ENCODE peak calls at places on chromosome 5, in seven cellular contexts. S, C, T, Q, L, W and A are unnamed samples.

GRCh38 chr5:165188555-165189260 is 1683.3 kb downstream of the MAT2B start:
- DNase-seq in L (no peak), S (no peak), Q (no peak), W (no peak), T (no peak), C (no peak), A (no peak)

GRCh38 chr5:71533614-71534013 is 53.5 kb upstream of the MCCC2 start:
- DNase-seq in W (peak; percentile 40), C (no peak), T (peak; percentile 73), Q (peak; percentile 69), S (peak; percentile 15), L (no peak), A (peak; percentile 1)

GRCh38 chr5:112293587-112293986 is 125.5 kb downstream of the EPB41L4A start:
- DNase-seq in S (no peak), Q (no peak), W (no peak), L (no peak), T (no peak), C (no peak), A (no peak)

GRCh38 chr5:178548751-178549150 is 41.4 kb downstream of the COL23A1 start:
- DNase-seq in W (peak; percentile 6), L (no peak), C (no peak), Q (no peak), S (no peak), T (peak; percentile 40), A (peak; percentile 21)

GRCh38 chr5:104569621-104570020 is 1007.0 kb upstream of the NUDT12 start:
- DNase-seq in Q (no peak), C (no peak), L (no peak), W (no peak), T (no peak), S (no peak), A (no peak)

GRCh38 chr5:149651686-149652085 is 70.4 kb downstream of the ARHGEF37 start:
- DNase-seq in T (no peak), S (no peak), L (no peak), Q (no peak), W (no peak), C (no peak), A (no peak)

GRCh38 chr5:170342153-170342552 is 44.6 kb upstream of the LCP2 start:
- DNase-seq in Q (no peak), C (no peak), L (no peak), W (no peak), S (no peak), T (no peak), A (no peak)

GRCh38 chr5:17224858-17225436 is 7.5 kb downstream of the BASP1 start:
- DNase-seq in Q (peak; percentile 58), W (peak; percentile 20), T (peak; percentile 84), C (no peak), S (no peak), L (no peak), A (no peak)

GRCh38 chr5:163964650-163965049 is 459.2 kb downstream of the MAT2B start:
- DNase-seq in S (no peak), C (no peak), L (no peak), T (peak; percentile 5), W (peak; percentile 11), Q (peak; percentile 57), A (no peak)

GRCh38 chr5:59126665-59127354 is 543.9 kb downstream of the RAB3C start:
- DNase-seq in Q (peak; percentile 74), T (peak; percentile 55), C (no peak), L (no peak), S (no peak), W (peak; percentile 58), A (no peak)

GRCh38 chr5:150142800-150143724 is 12.6 kb downstream of the PDGFRB start:
- DNase-seq in L (no peak), T (peak; percentile 97), W (peak; percentile 95), S (peak; percentile 33), Q (peak; percentile 95), C (no peak), A (peak; percentile 85)

GRCh38 chr5:62139741-62140140 is 166.3 kb upstream of the KIF2A start:
- DNase-seq in T (no peak), Q (no peak), S (no peak), C (no peak), L (no peak), W (no peak), A (no peak)

GRCh38 chr5:62143268-62144229 is 162.5 kb upstream of the KIF2A start:
- DNase-seq in L (peak; percentile 3), Q (peak; percentile 64), S (peak; percentile 16), W (peak; percentile 49), T (peak; percentile 56), C (no peak), A (no peak)

GRCh38 chr5:62142351-62142750 is 163.7 kb upstream of the KIF2A start:
- DNase-seq in W (no peak), Q (no peak), S (no peak), L (no peak), C (no peak), T (no peak), A (no peak)

GRCh38 chr5:62149894-62150293 is 156.1 kb upstream of the KIF2A start:
- DNase-seq in W (no peak), Q (peak; percentile 16), C (no peak), L (no peak), T (no peak), S (no peak), A (no peak)

GRCh38 chr5:62144395-62145022 is 161.5 kb upstream of the KIF2A start:
- DNase-seq in L (no peak), C (peak; percentile 70), T (peak; percentile 7), S (no peak), Q (no peak), W (no peak), A (no peak)
- TF ChIP-seq CTCF in L (no peak), C (no peak), T (no peak), S (no peak), Q (no peak), W (no peak), A (no peak)

DNA sequence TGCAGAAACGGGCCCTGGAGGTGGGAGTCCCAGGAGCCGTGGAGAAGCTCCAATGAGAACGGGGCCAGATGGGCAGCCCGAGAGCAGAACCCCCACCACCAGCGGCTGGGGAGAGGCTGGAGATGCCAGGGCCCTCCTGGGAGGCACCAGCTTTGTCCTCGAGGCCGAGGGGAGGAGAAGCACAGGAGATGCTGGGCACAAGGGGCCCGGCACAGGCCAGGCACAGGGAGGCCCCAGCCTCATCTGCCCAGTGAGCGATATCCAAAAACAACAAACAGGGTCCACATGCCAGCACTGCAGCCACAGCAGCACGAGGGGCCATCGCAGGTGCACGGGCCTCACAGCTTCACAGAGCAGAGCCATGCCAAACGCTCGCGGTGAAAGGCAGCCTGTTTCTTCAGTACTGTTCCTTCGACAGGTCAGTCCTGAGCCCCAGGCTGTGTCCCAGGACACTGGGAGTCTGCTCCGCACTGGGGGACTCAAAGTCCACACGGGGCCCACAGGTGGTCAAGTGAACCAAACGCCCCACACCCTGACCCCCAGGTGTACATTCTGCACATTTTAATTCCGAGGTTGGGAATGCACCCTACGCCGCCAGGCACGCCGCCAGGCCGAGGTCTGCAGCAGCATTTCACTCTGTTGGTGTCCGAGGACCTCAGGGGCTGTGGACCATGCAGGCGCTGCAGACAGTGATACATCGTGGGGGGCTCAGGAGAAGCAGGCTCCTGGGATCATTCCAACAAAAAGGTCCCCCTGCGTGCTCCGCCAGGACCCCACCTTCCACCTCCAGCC is 9.5 kb downstream of the LPCAT1 start:
- DNase-seq in W (no peak), T (no peak), C (peak; percentile 22), S (no peak), Q (no peak), L (peak; percentile 0), A (no peak)
- H3K4me3 ChIP-seq in W (no peak overlapping the region), T (no peak overlapping the region), C (no peak overlapping the region), S (no peak overlapping the region), Q (no peak overlapping the region), L (no peak overlapping the region), A (no peak overlapping the region)

DNA sequence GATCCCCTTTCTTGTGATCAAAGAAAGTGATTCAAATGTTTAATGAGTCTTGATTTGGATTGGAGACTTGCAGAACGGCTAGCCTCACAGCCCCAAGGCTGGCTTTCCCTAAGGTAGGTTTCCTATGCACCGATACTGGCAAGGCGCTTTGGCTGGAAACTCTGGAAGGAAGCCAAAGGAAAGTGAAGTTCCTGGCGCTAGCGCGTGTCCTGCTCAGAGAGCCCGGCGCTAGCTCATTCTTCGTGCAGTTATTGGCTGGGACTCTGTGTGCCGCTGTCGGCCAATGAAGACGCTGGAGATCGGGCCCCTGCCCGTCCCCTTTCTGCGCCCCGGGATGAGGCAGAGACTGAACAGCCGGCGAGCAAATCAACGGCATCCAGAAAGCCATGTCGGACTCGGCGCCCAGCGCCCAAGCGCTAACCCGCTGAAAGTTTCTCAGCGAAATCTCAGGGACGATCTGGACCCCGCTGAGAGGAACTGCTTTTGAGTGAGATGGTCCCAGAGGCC is at the start of gene PCDHGC3:
- DNase-seq in S (no peak), W (peak; percentile 98), Q (peak; percentile 97), T (peak; percentile 95), L (peak; percentile 85), C (peak; percentile 88), A (peak; percentile 78)
- TF ChIP-seq CTCF in S (no peak), W (peak; percentile 15), Q (peak; percentile 39), T (peak; percentile 11), L (no peak), C (no peak), A (peak; percentile 32)

DNA sequence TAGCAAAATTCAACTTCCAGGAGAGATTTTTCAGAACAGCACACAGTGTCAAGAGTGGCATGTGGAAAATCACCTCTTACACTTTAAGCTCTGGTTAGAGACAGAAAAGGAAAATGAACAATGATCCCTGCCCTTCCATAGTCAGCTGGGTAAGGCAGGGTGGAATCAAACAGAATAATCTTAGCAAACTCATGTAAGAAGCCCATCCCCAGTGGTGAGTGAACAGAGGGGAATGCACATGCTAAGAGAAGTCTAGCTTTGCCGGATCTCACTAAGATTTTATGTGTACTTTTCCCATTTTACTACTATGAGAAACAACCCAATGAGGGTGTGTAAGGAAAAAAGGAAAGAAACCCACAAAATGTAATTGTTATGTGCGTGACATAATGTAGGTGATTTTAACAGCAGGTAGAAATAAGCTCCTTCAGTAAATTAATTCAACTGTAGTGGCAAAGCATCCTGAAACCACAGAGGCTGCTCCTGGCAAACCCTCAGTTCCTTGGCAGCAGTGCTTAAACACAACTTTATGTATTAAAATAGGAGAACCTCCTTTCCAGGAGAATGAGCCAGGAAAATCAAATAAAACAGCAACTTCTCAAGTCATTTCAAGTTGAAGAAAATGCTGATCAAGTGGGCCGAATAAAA is 366.0 kb upstream of the TRPC7 start:
- DNase-seq in T (no peak), W (no peak), S (no peak), L (no peak), Q (peak; percentile 46), C (no peak), A (no peak)
- H3K4me3 ChIP-seq in T (no peak overlapping the region), W (no peak overlapping the region), S (no peak overlapping the region), L (no peak overlapping the region), Q (no peak overlapping the region), C (no peak overlapping the region), A (no peak overlapping the region)

DNA sequence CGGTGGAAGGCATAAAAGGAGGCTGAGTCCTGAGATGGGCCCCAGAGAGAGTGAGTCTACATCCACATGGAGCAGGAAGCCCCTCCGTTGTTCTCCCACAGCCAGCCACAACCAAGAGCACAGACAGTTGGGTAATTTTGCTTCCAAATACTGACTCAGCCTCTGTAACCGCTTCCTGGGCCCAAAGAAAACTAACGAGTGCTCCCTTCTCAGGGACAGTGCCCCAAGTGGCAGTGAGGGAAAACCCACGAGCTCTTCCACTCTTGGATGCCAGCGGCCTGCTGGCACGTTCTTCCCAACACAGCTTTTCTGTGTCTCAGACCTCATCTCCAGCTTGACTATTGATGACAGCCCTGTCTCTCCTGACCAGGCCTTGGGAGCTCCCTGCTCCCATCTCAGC is 207.6 kb downstream of the FSTL4 start:
- DNase-seq in T (peak; percentile 3), L (no peak), C (no peak), Q (no peak), S (no peak), W (peak; percentile 14), A (no peak)
- TF ChIP-seq CTCF in T (no peak), L (no peak), C (no peak), Q (peak; percentile 5), S (peak; percentile 41), W (no peak), A (peak; percentile 7)